ENCODE peak calls at places on chromosomes 16 and 17, in eight cellular contexts. X is K562, B is tibial nerve, Y is neural progenitor cell, D is HFFc6, K is activated B cell treated with CpG ODN at 0.5 μM for 24 hours, G is IMR-90, A is AG04450. E is an unnamed sample.

GRCh38 chr17:45852535-45853297 is 8.0 kb downstream of the SPPL2C start:
- DNase-seq in Y (peak), B (peak), D (peak), X (peak), G (peak), K (no peak), A (peak), E (peak)

GRCh38 chr17:38687291-38687690 is 12.5 kb upstream of the EPOP start:
- DNase-seq in G (peak), Y (no peak), B (no peak), D (peak), K (no peak), A (no peak), X (no peak), E (no peak)

GRCh38 chr16:49596119-49596518 is 222.5 kb downstream of the C16orf78 start:
- DNase-seq in X (peak), B (no peak), A (no peak), Y (peak), G (peak), D (no peak), K (no peak), E (no peak)

GRCh38 chr16:70418274-70418992 is 20.5 kb downstream of the ST3GAL2 start:
- DNase-seq in B (no peak), A (no peak), D (no peak), G (no peak), K (no peak), X (no peak), Y (no peak), E (no peak)

GRCh38 chr16:85253127-85253941 is 141.1 kb upstream of the CIBAR2 start:
- DNase-seq in Y (peak), X (peak), D (no peak), A (no peak), K (peak), G (peak), B (peak), E (peak)

GRCh38 chr17:47694018-47694817 is at the start of gene TBKBP1:
- DNase-seq in B (peak), Y (peak), K (peak), D (no peak), A (no peak), X (peak), G (peak), E (peak)

GRCh38 chr16:22313876-22314470 is 16.8 kb downstream of the POLR3E start:
- DNase-seq in X (no peak), A (no peak), G (no peak), Y (no peak), K (no peak), B (no peak), D (no peak), E (no peak)

GRCh38 chr16:85376292-85377095 is 236.6 kb upstream of the GSE1 start:
- DNase-seq in D (no peak), Y (no peak), A (no peak), X (no peak), K (no peak), B (no peak), G (no peak), E (no peak)

GRCh38 chr16:88347656-88348376 is 34.9 kb upstream of the ZNF469 start:
- DNase-seq in D (no peak), Y (no peak), A (no peak), K (peak), X (no peak), B (no peak), G (no peak), E (no peak)

GRCh38 chr17:19645608-19646250 is 2.8 kb upstream of the ALDH3A2 start:
- DNase-seq in G (no peak), A (no peak), X (peak), Y (peak), D (peak), B (peak), K (no peak), E (peak)

GRCh38 chr17:1764274-1764673 is 2.4 kb downstream of the SERPINF1 start:
- DNase-seq in B (peak), K (peak), D (peak), X (peak), Y (no peak), G (peak), A (peak), E (no peak)

GRCh38 chr17:79053251-79053925 is 21.2 kb upstream of the ENGASE start:
- DNase-seq in B (no peak), A (no peak), D (peak), G (peak), Y (no peak), X (no peak), K (no peak), E (no peak)

GRCh38 chr16:30850246-30850645 is 43.6 kb downstream of the BCL7C start:
- DNase-seq in G (no peak), D (no peak), Y (no peak), B (no peak), K (no peak), A (no peak), X (no peak), E (no peak)

GRCh38 chr17:39665642-39666221 is 583 bp downstream of the TCAP start:
- DNase-seq in A (no peak), Y (peak), B (no peak), G (no peak), K (no peak), D (no peak), X (no peak), E (no peak)

DNA sequence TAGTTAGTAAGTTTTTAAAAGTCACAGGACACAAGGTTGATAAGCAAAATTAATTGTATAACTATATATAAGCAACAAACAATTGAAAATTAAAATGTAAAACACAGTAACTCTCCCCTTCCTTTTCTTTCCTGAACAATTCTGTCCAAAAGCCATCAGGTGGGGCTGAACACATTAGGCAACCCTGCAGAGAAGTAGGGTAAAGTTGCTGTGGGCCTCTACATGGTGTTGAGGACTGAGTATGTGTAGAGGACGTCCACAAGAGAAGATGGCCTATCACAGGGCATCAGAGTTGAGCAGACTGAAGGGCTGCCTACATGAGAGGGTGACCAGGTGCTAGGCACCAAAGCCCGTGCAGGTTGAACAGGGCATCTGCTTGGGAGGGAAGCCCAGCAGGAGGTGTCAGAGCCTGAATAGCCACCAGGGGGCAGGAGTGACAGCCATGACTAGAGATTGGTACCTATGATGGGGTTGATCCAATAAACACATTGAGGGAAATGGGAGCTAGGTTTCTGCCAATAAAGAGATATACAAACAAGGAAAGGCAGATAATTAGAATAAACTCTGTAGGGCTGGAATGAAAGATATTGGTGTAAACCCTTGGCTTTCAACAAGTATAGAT is 415.1 kb downstream of the NPIPA8 start:
- DNase-seq in G (no peak), K (peak), A (no peak), D (no peak), X (peak), B (no peak), Y (peak), E (peak)
- TF ChIP-seq CTCF in G (peak), K (no peak), A (peak), D (peak), X (peak), B (no peak), Y (peak), E (peak)

GRCh38 chr16:77043076-77043475 is 147.9 kb upstream of the MON1B start:
- DNase-seq in A (no peak), Y (peak), D (no peak), X (no peak), B (no peak), G (no peak), K (no peak), E (peak)
- TF ChIP-seq CTCF in A (peak), Y (peak), D (no peak), X (peak), B (no peak), G (no peak), K (no peak), E (peak)

GRCh38 chr17:8965394-8966168 is at the start of gene PIK3R5:
- DNase-seq in G (no peak), A (no peak), X (peak), B (no peak), K (peak), Y (peak), D (no peak), E (peak)
- TF ChIP-seq CTCF in G (no peak), A (no peak), X (no peak), B (no peak), K (no peak), Y (peak), D (no peak), E (no peak)

DNA sequence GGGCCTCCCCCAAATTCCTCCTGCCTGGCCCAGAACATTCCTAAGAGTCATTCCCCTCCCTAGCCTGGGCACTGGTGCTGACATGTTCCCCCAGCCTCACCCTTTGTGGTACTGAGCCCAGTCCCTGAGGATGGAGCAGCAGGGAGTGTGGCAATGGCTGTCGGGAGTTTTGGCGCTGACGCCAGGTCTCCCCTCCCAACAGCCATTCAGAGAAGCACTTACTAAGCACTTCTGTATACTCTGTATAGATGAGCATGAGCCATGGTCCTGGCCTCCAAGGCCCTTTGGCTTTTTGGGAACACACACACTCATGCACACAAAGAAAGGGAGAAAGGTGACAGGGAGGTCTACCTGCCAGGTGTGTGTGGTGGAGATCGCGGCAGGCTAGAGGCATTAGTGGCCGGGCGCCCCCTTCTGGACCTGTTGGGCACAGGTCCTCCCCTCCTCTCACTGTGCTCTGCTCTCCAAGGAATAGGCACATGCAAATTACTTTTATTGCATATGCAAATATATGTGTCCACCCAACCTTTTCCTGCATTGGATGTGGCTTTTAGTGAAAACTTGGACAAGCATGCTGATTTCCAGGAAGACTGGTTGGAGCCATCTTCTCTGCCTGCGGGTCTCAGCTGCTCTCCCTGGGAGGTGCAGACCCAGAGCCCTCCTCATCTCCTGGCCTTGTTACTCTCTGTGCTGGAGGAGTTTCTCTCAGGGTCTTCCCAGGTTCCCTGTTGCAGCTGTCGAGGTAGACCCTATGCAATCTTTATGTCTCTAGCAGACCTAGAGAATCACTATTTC is 17.4 kb upstream of the C17orf107 start:
- DNase-seq in K (peak), A (no peak), B (no peak), Y (peak), X (peak), G (peak), D (peak), E (peak)
- TF ChIP-seq CTCF in K (peak), A (peak), B (peak), Y (peak), X (peak), G (peak), D (peak), E (peak)

E was measured in GM13977.